ENCODE peak calls at places on chromosomes 1 and 21, in ten cellular contexts. One of them, this sample, is unnamed.

GRCh38 chr1:101282314-101283087 is 45.7 kb downstream of the S1PR1 start:
- DNase-seq in A549: no peak
- DNase-seq in right lobe of liver: no peak
- DNase-seq in left ventricle myocardium inferior: no peak
- DNase-seq in AG09309: no peak
- DNase-seq in HCT116: no peak
- DNase-seq in AG04450: no peak
- DNase-seq in HL-60: no peak
- DNase-seq in psoas muscle: no peak
- DNase-seq in CD8-positive, alpha-beta T cell: no peak
- DNase-seq in this sample: no peak

GRCh38 chr1:116415699-116416533 is 42.9 kb downstream of the ATP1A1 start:
- DNase-seq in A549: no peak
- DNase-seq in right lobe of liver: no peak
- DNase-seq in left ventricle myocardium inferior: peak
- DNase-seq in AG09309: no peak
- DNase-seq in HCT116: no peak
- DNase-seq in AG04450: no peak
- DNase-seq in HL-60: no peak
- DNase-seq in psoas muscle: no peak
- DNase-seq in CD8-positive, alpha-beta T cell: no peak
- DNase-seq in this sample: no peak

GRCh38 chr1:64829411-64830033 is 84.6 kb downstream of the RAVER2 start:
- DNase-seq in A549: no peak
- DNase-seq in right lobe of liver: no peak
- DNase-seq in left ventricle myocardium inferior: no peak
- DNase-seq in AG09309: no peak
- DNase-seq in HCT116: no peak
- DNase-seq in AG04450: no peak
- DNase-seq in HL-60: no peak
- DNase-seq in psoas muscle: no peak
- DNase-seq in CD8-positive, alpha-beta T cell: no peak
- DNase-seq in this sample: no peak

GRCh38 chr1:20480261-20481157 is 5.5 kb downstream of the CAMK2N1 start:
- DNase-seq in A549: peak
- DNase-seq in right lobe of liver: peak
- DNase-seq in left ventricle myocardium inferior: no peak
- DNase-seq in AG09309: no peak
- DNase-seq in HCT116: no peak
- DNase-seq in AG04450: no peak
- DNase-seq in HL-60: no peak
- DNase-seq in psoas muscle: no peak
- DNase-seq in CD8-positive, alpha-beta T cell: no peak
- DNase-seq in this sample: peak

GRCh38 chr1:84936116-84936810 is 43.3 kb upstream of the LPAR3 start:
- DNase-seq in A549: peak
- DNase-seq in right lobe of liver: peak
- DNase-seq in left ventricle myocardium inferior: no peak
- DNase-seq in AG09309: peak
- DNase-seq in HCT116: peak
- DNase-seq in AG04450: peak
- DNase-seq in HL-60: peak
- DNase-seq in psoas muscle: no peak
- DNase-seq in CD8-positive, alpha-beta T cell: peak
- DNase-seq in this sample: no peak

GRCh38 chr1:224175615-224176014 is 7.4 kb upstream of the DEGS1 start:
- DNase-seq in A549: peak
- DNase-seq in right lobe of liver: no peak
- DNase-seq in left ventricle myocardium inferior: no peak
- DNase-seq in AG09309: no peak
- DNase-seq in HCT116: no peak
- DNase-seq in AG04450: no peak
- DNase-seq in HL-60: peak
- DNase-seq in psoas muscle: peak
- DNase-seq in CD8-positive, alpha-beta T cell: no peak
- DNase-seq in this sample: no peak

GRCh38 chr1:12616709-12617373 is 1.2 kb downstream of the DHRS3 start:
- DNase-seq in A549: no peak
- DNase-seq in right lobe of liver: no peak
- DNase-seq in left ventricle myocardium inferior: peak
- DNase-seq in AG09309: no peak
- DNase-seq in HCT116: no peak
- DNase-seq in AG04450: no peak
- DNase-seq in HL-60: no peak
- DNase-seq in psoas muscle: peak
- DNase-seq in CD8-positive, alpha-beta T cell: peak
- DNase-seq in this sample: no peak

GRCh38 chr1:53271446-53272090 is 33.2 kb upstream of the MAGOH start:
- DNase-seq in A549: no peak
- DNase-seq in right lobe of liver: no peak
- DNase-seq in left ventricle myocardium inferior: no peak
- DNase-seq in AG09309: no peak
- DNase-seq in HCT116: no peak
- DNase-seq in AG04450: no peak
- DNase-seq in HL-60: no peak
- DNase-seq in psoas muscle: no peak
- DNase-seq in CD8-positive, alpha-beta T cell: no peak
- DNase-seq in this sample: no peak

GRCh38 chr1:216528816-216529215 is 105.6 kb upstream of the USH2A start:
- DNase-seq in A549: no peak
- DNase-seq in right lobe of liver: no peak
- DNase-seq in left ventricle myocardium inferior: no peak
- DNase-seq in AG09309: no peak
- DNase-seq in HCT116: no peak
- DNase-seq in AG04450: no peak
- DNase-seq in HL-60: no peak
- DNase-seq in psoas muscle: no peak
- DNase-seq in CD8-positive, alpha-beta T cell: no peak
- DNase-seq in this sample: no peak

GRCh38 chr21:14707265-14708020 is 161.3 kb upstream of the SAMSN1 start:
- DNase-seq in A549: no peak
- DNase-seq in right lobe of liver: no peak
- DNase-seq in left ventricle myocardium inferior: no peak
- DNase-seq in AG09309: no peak
- DNase-seq in HCT116: no peak
- DNase-seq in AG04450: no peak
- DNase-seq in HL-60: no peak
- DNase-seq in psoas muscle: no peak
- DNase-seq in CD8-positive, alpha-beta T cell: no peak
- DNase-seq in this sample: no peak

GRCh38 chr1:50977575-50978143 is 7.6 kb downstream of the CDKN2C start:
- DNase-seq in A549: peak
- DNase-seq in right lobe of liver: peak
- DNase-seq in left ventricle myocardium inferior: peak
- DNase-seq in AG09309: no peak
- DNase-seq in HCT116: no peak
- DNase-seq in AG04450: no peak
- DNase-seq in HL-60: peak
- DNase-seq in psoas muscle: peak
- DNase-seq in CD8-positive, alpha-beta T cell: peak
- DNase-seq in this sample: no peak

GRCh38 chr1:54498383-54499096 is 49.5 kb upstream of the ACOT11 start:
- DNase-seq in A549: no peak
- DNase-seq in right lobe of liver: no peak
- DNase-seq in left ventricle myocardium inferior: no peak
- DNase-seq in AG09309: no peak
- DNase-seq in HCT116: no peak
- DNase-seq in AG04450: no peak
- DNase-seq in HL-60: no peak
- DNase-seq in psoas muscle: no peak
- DNase-seq in CD8-positive, alpha-beta T cell: no peak
- DNase-seq in this sample: no peak

GRCh38 chr1:211653329-211653728 is 22.1 kb downstream of the NEK2 start:
- DNase-seq in A549: peak
- DNase-seq in right lobe of liver: no peak
- DNase-seq in left ventricle myocardium inferior: no peak
- DNase-seq in AG09309: no peak
- DNase-seq in HCT116: no peak
- DNase-seq in AG04450: no peak
- DNase-seq in HL-60: no peak
- DNase-seq in psoas muscle: no peak
- DNase-seq in CD8-positive, alpha-beta T cell: no peak
- DNase-seq in this sample: no peak

GRCh38 chr1:88877382-88877825 is 14.0 kb downstream of the GTF2B start:
- DNase-seq in A549: peak
- DNase-seq in right lobe of liver: no peak
- DNase-seq in left ventricle myocardium inferior: no peak
- DNase-seq in AG09309: no peak
- DNase-seq in HCT116: peak
- DNase-seq in AG04450: no peak
- DNase-seq in HL-60: no peak
- DNase-seq in psoas muscle: no peak
- DNase-seq in CD8-positive, alpha-beta T cell: no peak
- DNase-seq in this sample: no peak
- TF ChIP-seq CTCF in A549: peak
- TF ChIP-seq CTCF in right lobe of liver: peak
- TF ChIP-seq CTCF in left ventricle myocardium inferior: peak
- TF ChIP-seq CTCF in AG09309: peak
- TF ChIP-seq CTCF in HCT116: no peak
- TF ChIP-seq CTCF in AG04450: peak
- TF ChIP-seq CTCF in HL-60: peak
- TF ChIP-seq CTCF in psoas muscle: peak
- TF ChIP-seq CTCF in CD8-positive, alpha-beta T cell: peak
- TF ChIP-seq CTCF in this sample: peak

DNA sequence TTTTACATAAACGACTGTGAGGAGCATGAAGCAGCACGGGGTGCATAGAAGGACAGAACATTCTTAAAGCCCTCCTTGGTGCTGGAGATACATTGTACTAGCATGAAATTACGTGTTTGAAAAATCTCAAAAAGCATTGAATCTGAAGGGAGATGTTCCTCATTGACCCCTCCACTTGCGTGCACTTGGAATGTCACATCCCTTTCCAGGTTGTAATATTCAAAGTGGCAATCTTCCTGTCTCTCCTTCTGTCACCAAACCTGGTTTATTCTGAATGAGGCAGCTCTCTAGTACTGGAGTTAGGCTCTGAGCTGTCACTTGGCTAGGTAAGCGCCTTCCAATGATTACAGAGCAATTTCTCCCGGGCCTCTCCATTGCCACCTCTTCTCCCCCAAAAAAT is 901 bp downstream of the DSCAM start:
- DNase-seq in A549: no peak
- DNase-seq in right lobe of liver: no peak
- DNase-seq in left ventricle myocardium inferior: no peak
- DNase-seq in AG09309: no peak
- DNase-seq in HCT116: no peak
- DNase-seq in AG04450: no peak
- DNase-seq in HL-60: no peak
- DNase-seq in psoas muscle: no peak
- DNase-seq in CD8-positive, alpha-beta T cell: no peak
- DNase-seq in this sample: no peak
- H3K4me3 ChIP-seq in A549: no peak
- H3K4me3 ChIP-seq in right lobe of liver: no peak
- H3K4me3 ChIP-seq in left ventricle myocardium inferior: no peak
- H3K4me3 ChIP-seq in AG09309: no peak
- H3K4me3 ChIP-seq in HCT116: no peak
- H3K4me3 ChIP-seq in AG04450: no peak
- H3K4me3 ChIP-seq in HL-60: no peak
- H3K4me3 ChIP-seq in psoas muscle: no peak
- H3K4me3 ChIP-seq in CD8-positive, alpha-beta T cell: no peak
- H3K4me3 ChIP-seq in this sample: no peak

DNA sequence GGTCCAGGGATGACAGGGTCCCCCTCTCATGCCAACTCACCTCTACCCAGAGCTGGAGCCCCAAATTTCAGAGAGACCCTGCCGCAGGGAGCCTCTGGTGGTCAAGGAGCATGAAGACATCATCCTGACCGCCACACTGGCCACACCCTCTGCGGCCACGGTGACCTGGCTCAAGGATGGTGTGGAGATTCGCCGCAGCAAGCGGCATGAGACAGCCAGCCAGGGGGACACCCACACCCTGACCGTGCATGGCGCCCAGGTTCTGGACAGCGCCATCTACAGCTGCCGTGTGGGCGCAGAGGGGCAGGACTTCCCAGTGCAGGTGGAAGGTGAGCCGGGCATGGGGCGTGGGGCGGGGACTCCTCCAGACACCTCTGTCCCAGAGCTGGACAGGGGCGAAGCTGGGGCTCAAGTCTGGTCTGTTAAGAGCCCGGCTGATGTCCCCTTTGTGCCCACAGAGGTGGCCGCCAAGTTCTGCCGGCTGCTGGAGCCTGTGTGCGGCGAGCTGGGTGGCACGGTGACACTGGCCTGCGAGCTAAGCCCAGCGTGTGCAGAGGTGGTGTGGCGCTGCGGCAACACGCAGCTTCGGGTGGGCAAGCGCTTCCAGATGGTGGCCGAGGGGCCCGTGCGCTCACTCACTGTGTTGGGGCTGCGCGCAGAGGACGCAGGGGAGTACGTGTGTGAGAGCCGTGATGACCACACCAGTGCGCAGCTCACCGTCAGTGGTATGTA is 66.0 kb downstream of the OBSCN start:
- DNase-seq in A549: no peak
- DNase-seq in right lobe of liver: no peak
- DNase-seq in left ventricle myocardium inferior: peak
- DNase-seq in AG09309: no peak
- DNase-seq in HCT116: no peak
- DNase-seq in AG04450: no peak
- DNase-seq in HL-60: no peak
- DNase-seq in psoas muscle: peak
- DNase-seq in CD8-positive, alpha-beta T cell: no peak
- DNase-seq in this sample: no peak
- TF ChIP-seq CTCF in A549: no peak
- TF ChIP-seq CTCF in right lobe of liver: no peak
- TF ChIP-seq CTCF in left ventricle myocardium inferior: no peak
- TF ChIP-seq CTCF in AG09309: no peak
- TF ChIP-seq CTCF in HCT116: peak
- TF ChIP-seq CTCF in AG04450: no peak
- TF ChIP-seq CTCF in HL-60: no peak
- TF ChIP-seq CTCF in psoas muscle: no peak
- TF ChIP-seq CTCF in CD8-positive, alpha-beta T cell: no peak
- TF ChIP-seq CTCF in this sample: no peak

GRCh38 chr1:22030473-22030872 is 22.0 kb upstream of the CDC42 start:
- DNase-seq in A549: no peak
- DNase-seq in right lobe of liver: no peak
- DNase-seq in left ventricle myocardium inferior: no peak
- DNase-seq in AG09309: no peak
- DNase-seq in HCT116: no peak
- DNase-seq in AG04450: no peak
- DNase-seq in HL-60: no peak
- DNase-seq in psoas muscle: no peak
- DNase-seq in CD8-positive, alpha-beta T cell: no peak
- DNase-seq in this sample: no peak

GRCh38 chr1:22025368-22026154 is 24.1 kb downstream of the CELA3A start:
- DNase-seq in A549: peak
- DNase-seq in right lobe of liver: peak
- DNase-seq in left ventricle myocardium inferior: peak
- DNase-seq in AG09309: no peak
- DNase-seq in HCT116: peak
- DNase-seq in AG04450: peak
- DNase-seq in HL-60: peak
- DNase-seq in psoas muscle: peak
- DNase-seq in CD8-positive, alpha-beta T cell: peak
- DNase-seq in this sample: peak

GRCh38 chr1:22030057-22030456 is 22.5 kb upstream of the CDC42 start:
- DNase-seq in A549: no peak
- DNase-seq in right lobe of liver: no peak
- DNase-seq in left ventricle myocardium inferior: no peak
- DNase-seq in AG09309: no peak
- DNase-seq in HCT116: no peak
- DNase-seq in AG04450: no peak
- DNase-seq in HL-60: no peak
- DNase-seq in psoas muscle: no peak
- DNase-seq in CD8-positive, alpha-beta T cell: no peak
- DNase-seq in this sample: no peak

GRCh38 chr1:22024485-22025367 is 23.3 kb downstream of the CELA3A start:
- DNase-seq in A549: peak
- DNase-seq in right lobe of liver: peak
- DNase-seq in left ventricle myocardium inferior: peak
- DNase-seq in AG09309: no peak
- DNase-seq in HCT116: peak
- DNase-seq in AG04450: peak
- DNase-seq in HL-60: peak
- DNase-seq in psoas muscle: peak
- DNase-seq in CD8-positive, alpha-beta T cell: peak
- DNase-seq in this sample: no peak

GRCh38 chr1:22026924-22027289 is 25.4 kb downstream of the CELA3A start:
- DNase-seq in A549: no peak
- DNase-seq in right lobe of liver: no peak
- DNase-seq in left ventricle myocardium inferior: no peak
- DNase-seq in AG09309: no peak
- DNase-seq in HCT116: no peak
- DNase-seq in AG04450: no peak
- DNase-seq in HL-60: no peak
- DNase-seq in psoas muscle: no peak
- DNase-seq in CD8-positive, alpha-beta T cell: no peak
- DNase-seq in this sample: no peak
- H3K4me3 ChIP-seq in A549: no peak
- H3K4me3 ChIP-seq in right lobe of liver: no peak
- H3K4me3 ChIP-seq in left ventricle myocardium inferior: no peak
- H3K4me3 ChIP-seq in AG09309: no peak
- H3K4me3 ChIP-seq in HCT116: no peak
- H3K4me3 ChIP-seq in AG04450: no peak
- H3K4me3 ChIP-seq in HL-60: no peak
- H3K4me3 ChIP-seq in psoas muscle: no peak
- H3K4me3 ChIP-seq in CD8-positive, alpha-beta T cell: no peak
- H3K4me3 ChIP-seq in this sample: no peak